ENCODE peak calls at places on chromosomes 4 and X, in five cellular contexts. C is OCI-LY7, Z is GM20000, W is NT2/D1, B is PC-3. N is an unnamed sample.

GRCh38 chr4:26356067-26356466 is 35.3 kb downstream of the RBPJ start:
- DNase-seq in C (peak), Z (no peak), W (no peak), B (peak), N (peak)

GRCh38 chr4:83686166-83686565 is 150.3 kb downstream of the GPAT3 start:
- DNase-seq in C (no peak), Z (no peak), W (no peak), B (peak), N (no peak)

GRCh38 chrX:118345045-118345400 is 883 bp upstream of the WDR44 start:
- DNase-seq in C (no peak), Z (no peak), W (no peak), B (no peak), N (no peak)

GRCh38 chr4:3446631-3447320 is 5.0 kb downstream of the HGFAC start:
- DNase-seq in C (no peak), Z (no peak), W (no peak), B (no peak), N (no peak)

GRCh38 chr4:158051401-158052235 is 121.2 kb downstream of the GASK1B start:
- DNase-seq in C (no peak), Z (no peak), W (no peak), B (no peak), N (no peak)

GRCh38 chr4:121648518-121648917 is 48.3 kb downstream of the ANXA5 start:
- DNase-seq in C (no peak), Z (no peak), W (no peak), B (no peak), N (no peak)

GRCh38 chr4:24382381-24382780 is 202.0 kb downstream of the DHX15 start:
- DNase-seq in C (no peak), Z (peak), W (no peak), B (peak), N (no peak)

GRCh38 chr4:88008624-88009235 is 1.3 kb downstream of the PKD2 start:
- DNase-seq in C (no peak), Z (peak), W (no peak), B (peak), N (no peak)

GRCh38 chrX:2664497-2664896 is 26.6 kb upstream of the CD99 start:
- DNase-seq in C (no peak), Z (no peak), W (no peak), B (no peak), N (no peak)

GRCh38 chr4:113384600-113384999 is 335.1 kb downstream of the ANK2 start:
- DNase-seq in C (no peak), Z (no peak), W (no peak), B (peak), N (peak)

GRCh38 chr4:112201915-112202505 is 29.6 kb upstream of the AP1AR start:
- DNase-seq in C (peak), Z (no peak), W (no peak), B (no peak), N (no peak)

GRCh38 chrX:35380808-35381700 is 417.1 kb upstream of the MAGEB16 start:
- DNase-seq in C (peak), Z (peak), W (peak), B (peak), N (peak)

GRCh38 chr4:54165438-54165837 is 63.7 kb upstream of the PDGFRA start:
- DNase-seq in C (no peak), Z (no peak), W (no peak), B (peak), N (no peak)

GRCh38 chr4:149790172-149790907 is 25.3 kb downstream of the IQCM start:
- DNase-seq in C (no peak), Z (no peak), W (no peak), B (peak), N (peak)

GRCh38 chr4:76993787-76994641 is 44.5 kb downstream of the SEPTIN11 start:
- DNase-seq in C (peak), Z (peak), W (no peak), B (no peak), N (no peak)

GRCh38 chrX:71911731-71912050 is 1.0 kb downstream of the NHSL2 start:
- DNase-seq in C (no peak), Z (no peak), W (no peak), B (no peak), N (no peak)

GRCh38 chrX:9864011-9864410 is 77.8 kb downstream of the SHROOM2 start:
- DNase-seq in C (no peak), Z (no peak), W (no peak), B (no peak), N (no peak)

GRCh38 chrX:153587342-153587741 is 11.6 kb downstream of the CCNQ start:
- DNase-seq in C (no peak), Z (no peak), W (no peak), B (no peak), N (no peak)

GRCh38 chr4:41718907-41719306 is 29.6 kb downstream of the PHOX2B start:
- DNase-seq in C (no peak), Z (no peak), W (no peak), B (peak), N (no peak)

GRCh38 chr4:139015269-139015947 is at the start of gene NOCT:
- DNase-seq in C (peak), Z (peak), W (peak), B (peak), N (peak)

GRCh38 chrX:70970482-70970999 is 39.6 kb upstream of the SLC7A3 start:
- DNase-seq in C (peak), Z (peak), W (peak), B (peak), N (peak)

GRCh38 chr4:89949782-89950387 is 55.2 kb downstream of the MMRN1 start:
- DNase-seq in C (no peak), Z (peak), W (no peak), B (peak), N (no peak)

N was measured in MV-4-11.